ENCODE peak calls at places on chromosomes 4 and X, in seven cellular contexts. One of them, this sample, is unnamed.

GRCh38 chr4:103948244-103949018 is 228.6 kb upstream of the TACR3 start:
- DNase-seq in NCI-H2029 treated with DMSO at 0.1 percent for 48 hours: no peak
- DNase-seq in NCI-H1092 treated with DMSO at 0.1 percent for 48 hours: no peak
- DNase-seq in activated CD8-positive, alpha-beta T cell treated with anti-CD3 and anti-CD28 coated beads, Interleukin-2, amount 10 ng/mL, durations not matched to agents 7 days and 5 days: no peak
- DNase-seq in stimulated activated CD4-positive, alpha-beta T cell treated with anti-CD3 and anti-CD28 coated beads, Interleukin-15, amount 100 ng/mL, for 1 hour: no peak
- DNase-seq in COR-L47: no peak
- DNase-seq in heart left ventricle: no peak
- DNase-seq in this sample: no peak

GRCh38 chr4:183098723-183099536 is at the start of gene WWC2:
- DNase-seq in COR-L47: peak; percentile 62
- DNase-seq in activated CD8-positive, alpha-beta T cell treated with anti-CD3 and anti-CD28 coated beads, Interleukin-2, amount 10 ng/mL, durations not matched to agents 7 days and 5 days: peak; percentile 52
- DNase-seq in stimulated activated CD4-positive, alpha-beta T cell treated with anti-CD3 and anti-CD28 coated beads, Interleukin-15, amount 100 ng/mL, for 1 hour: peak; percentile 49
- DNase-seq in NCI-H2029 treated with DMSO at 0.1 percent for 48 hours: peak; percentile 13
- DNase-seq in heart left ventricle: peak; percentile 95
- DNase-seq in NCI-H1092 treated with DMSO at 0.1 percent for 48 hours: peak; percentile 53
- DNase-seq in this sample: peak; percentile 87

GRCh38 chr4:154982187-154983047 is 201.3 kb downstream of the RBM46 start:
- DNase-seq in stimulated activated CD4-positive, alpha-beta T cell treated with anti-CD3 and anti-CD28 coated beads, Interleukin-15, amount 100 ng/mL, for 1 hour: no peak
- DNase-seq in heart left ventricle: peak; percentile 40
- DNase-seq in NCI-H1092 treated with DMSO at 0.1 percent for 48 hours: peak; percentile 32
- DNase-seq in NCI-H2029 treated with DMSO at 0.1 percent for 48 hours: no peak
- DNase-seq in COR-L47: peak; percentile 22
- DNase-seq in activated CD8-positive, alpha-beta T cell treated with anti-CD3 and anti-CD28 coated beads, Interleukin-2, amount 10 ng/mL, durations not matched to agents 7 days and 5 days: peak; percentile 53
- DNase-seq in this sample: peak; percentile 48

GRCh38 chr4:37769590-37769989 is 56.9 kb upstream of the PGM2 start:
- DNase-seq in NCI-H2029 treated with DMSO at 0.1 percent for 48 hours: no peak
- DNase-seq in activated CD8-positive, alpha-beta T cell treated with anti-CD3 and anti-CD28 coated beads, Interleukin-2, amount 10 ng/mL, durations not matched to agents 7 days and 5 days: no peak
- DNase-seq in COR-L47: no peak
- DNase-seq in NCI-H1092 treated with DMSO at 0.1 percent for 48 hours: no peak
- DNase-seq in heart left ventricle: no peak
- DNase-seq in stimulated activated CD4-positive, alpha-beta T cell treated with anti-CD3 and anti-CD28 coated beads, Interleukin-15, amount 100 ng/mL, for 1 hour: no peak
- DNase-seq in this sample: no peak

GRCh38 chr4:40194602-40195161 is 2.1 kb upstream of the RHOH start:
- DNase-seq in activated CD8-positive, alpha-beta T cell treated with anti-CD3 and anti-CD28 coated beads, Interleukin-2, amount 10 ng/mL, durations not matched to agents 7 days and 5 days: peak; percentile 77
- DNase-seq in COR-L47: no peak
- DNase-seq in heart left ventricle: no peak
- DNase-seq in NCI-H1092 treated with DMSO at 0.1 percent for 48 hours: no peak
- DNase-seq in stimulated activated CD4-positive, alpha-beta T cell treated with anti-CD3 and anti-CD28 coated beads, Interleukin-15, amount 100 ng/mL, for 1 hour: no peak
- DNase-seq in NCI-H2029 treated with DMSO at 0.1 percent for 48 hours: no peak
- DNase-seq in this sample: no peak

GRCh38 chr4:158314756-158315487 is 104.6 kb downstream of the TMEM144 start:
- DNase-seq in COR-L47: no peak
- DNase-seq in NCI-H2029 treated with DMSO at 0.1 percent for 48 hours: no peak
- DNase-seq in stimulated activated CD4-positive, alpha-beta T cell treated with anti-CD3 and anti-CD28 coated beads, Interleukin-15, amount 100 ng/mL, for 1 hour: no peak
- DNase-seq in NCI-H1092 treated with DMSO at 0.1 percent for 48 hours: no peak
- DNase-seq in heart left ventricle: no peak
- DNase-seq in activated CD8-positive, alpha-beta T cell treated with anti-CD3 and anti-CD28 coated beads, Interleukin-2, amount 10 ng/mL, durations not matched to agents 7 days and 5 days: no peak
- DNase-seq in this sample: no peak

GRCh38 chrX:153549231-153549630 is 31.8 kb downstream of the ATP2B3 start:
- DNase-seq in heart left ventricle: no peak
- DNase-seq in stimulated activated CD4-positive, alpha-beta T cell treated with anti-CD3 and anti-CD28 coated beads, Interleukin-15, amount 100 ng/mL, for 1 hour: no peak
- DNase-seq in NCI-H2029 treated with DMSO at 0.1 percent for 48 hours: no peak
- DNase-seq in NCI-H1092 treated with DMSO at 0.1 percent for 48 hours: no peak
- DNase-seq in COR-L47: no peak
- DNase-seq in activated CD8-positive, alpha-beta T cell treated with anti-CD3 and anti-CD28 coated beads, Interleukin-2, amount 10 ng/mL, durations not matched to agents 7 days and 5 days: no peak
- DNase-seq in this sample: no peak

GRCh38 chrX:44105228-44105913 is 132.2 kb upstream of the NDP start:
- DNase-seq in activated CD8-positive, alpha-beta T cell treated with anti-CD3 and anti-CD28 coated beads, Interleukin-2, amount 10 ng/mL, durations not matched to agents 7 days and 5 days: no peak
- DNase-seq in heart left ventricle: no peak
- DNase-seq in NCI-H1092 treated with DMSO at 0.1 percent for 48 hours: no peak
- DNase-seq in NCI-H2029 treated with DMSO at 0.1 percent for 48 hours: no peak
- DNase-seq in COR-L47: no peak
- DNase-seq in stimulated activated CD4-positive, alpha-beta T cell treated with anti-CD3 and anti-CD28 coated beads, Interleukin-15, amount 100 ng/mL, for 1 hour: no peak
- DNase-seq in this sample: no peak

GRCh38 chr4:184259866-184260265 is 42.2 kb upstream of the ENPP6 start:
- DNase-seq in activated CD8-positive, alpha-beta T cell treated with anti-CD3 and anti-CD28 coated beads, Interleukin-2, amount 10 ng/mL, durations not matched to agents 7 days and 5 days: peak; percentile 17
- DNase-seq in heart left ventricle: no peak
- DNase-seq in COR-L47: no peak
- DNase-seq in stimulated activated CD4-positive, alpha-beta T cell treated with anti-CD3 and anti-CD28 coated beads, Interleukin-15, amount 100 ng/mL, for 1 hour: no peak
- DNase-seq in NCI-H2029 treated with DMSO at 0.1 percent for 48 hours: no peak
- DNase-seq in NCI-H1092 treated with DMSO at 0.1 percent for 48 hours: no peak
- DNase-seq in this sample: no peak

GRCh38 chr4:158277558-158277957 is 67.3 kb downstream of the TMEM144 start:
- DNase-seq in NCI-H1092 treated with DMSO at 0.1 percent for 48 hours: no peak
- DNase-seq in activated CD8-positive, alpha-beta T cell treated with anti-CD3 and anti-CD28 coated beads, Interleukin-2, amount 10 ng/mL, durations not matched to agents 7 days and 5 days: no peak
- DNase-seq in NCI-H2029 treated with DMSO at 0.1 percent for 48 hours: no peak
- DNase-seq in heart left ventricle: no peak
- DNase-seq in COR-L47: no peak
- DNase-seq in stimulated activated CD4-positive, alpha-beta T cell treated with anti-CD3 and anti-CD28 coated beads, Interleukin-15, amount 100 ng/mL, for 1 hour: no peak
- DNase-seq in this sample: no peak